ENCODE peak calls at places on chromosomes 2 and 18, in four cellular contexts. P is IMR-90, Y is mesendoderm, M is H1. A is an unnamed sample.

GRCh38 chr2:226656367-226656766 is 143.3 kb downstream of the IRS1 start:
- DNase-seq in Y (no peak), M (no peak), P (no peak), A (no peak)

GRCh38 chr2:10828346-10828745 is 15.8 kb upstream of the PDIA6 start:
- DNase-seq in P (no peak), M (no peak), Y (no peak), A (no peak)

GRCh38 chr2:161650116-161651015 is 26.1 kb downstream of the SLC4A10 start:
- DNase-seq in Y (no peak), P (no peak), M (no peak), A (peak; percentile 32)

GRCh38 chr2:141709756-141710155 is 421.1 kb downstream of the LRP1B start:
- DNase-seq in Y (no peak), P (no peak), M (no peak), A (no peak)

GRCh38 chr18:2303517-2304238 is 267.6 kb downstream of the METTL4 start:
- DNase-seq in P (no peak), Y (no peak), M (no peak), A (no peak)

GRCh38 chr2:99085400-99085799 is 56.1 kb upstream of the C2orf15 start:
- DNase-seq in P (no peak), M (no peak), Y (peak; percentile 38), A (peak; percentile 31)

GRCh38 chr18:51196811-51197660 is 445 bp downstream of the MEX3C start:
- DNase-seq in Y (peak; percentile 74), M (peak; percentile 84), P (peak; percentile 51), A (peak; percentile 38)

GRCh38 chr18:2237706-2238105 is 333.6 kb downstream of the METTL4 start:
- DNase-seq in P (no peak), M (no peak), Y (peak; percentile 29), A (no peak)

GRCh38 chr18:49851624-49852023 is 38.3 kb upstream of the ACAA2 start:
- DNase-seq in M (no peak), P (no peak), Y (no peak), A (no peak)

GRCh38 chr2:184945306-184945705 is 347.0 kb downstream of the ZNF804A start:
- DNase-seq in Y (no peak), M (no peak), P (no peak), A (no peak)

GRCh38 chr18:77039196-77040140 is 93.1 kb downstream of the MBP start:
- DNase-seq in P (no peak), Y (no peak), M (no peak), A (no peak)
- H4K5ac ChIP-seq in P (no peak overlapping the region), Y (no peak overlapping the region), M (no peak overlapping the region), A (no peak overlapping the region)

GRCh38 chr2:9003616-9004337 is at the start of gene MBOAT2:
- DNase-seq in P (peak; percentile 89), M (peak; percentile 92), Y (peak; percentile 96), A (peak; percentile 93)
- H3K9ac ChIP-seq in P (peak within 1 kb of the TSS; percentile 95), M (peak within 1 kb of the TSS; percentile 80), Y (peak within 1 kb of the TSS; percentile 84), A (peak within 1 kb of the TSS; percentile 74)

GRCh38 chr2:237733677-237734300 is 64.8 kb upstream of the RBM44 start:
- DNase-seq in M (no peak), P (no peak), Y (peak; percentile 85), A (no peak)
- H4K5ac ChIP-seq in M (no peak overlapping the region), P (peak overlapping the region; percentile 12), Y (no peak overlapping the region), A (no peak overlapping the region)

DNA sequence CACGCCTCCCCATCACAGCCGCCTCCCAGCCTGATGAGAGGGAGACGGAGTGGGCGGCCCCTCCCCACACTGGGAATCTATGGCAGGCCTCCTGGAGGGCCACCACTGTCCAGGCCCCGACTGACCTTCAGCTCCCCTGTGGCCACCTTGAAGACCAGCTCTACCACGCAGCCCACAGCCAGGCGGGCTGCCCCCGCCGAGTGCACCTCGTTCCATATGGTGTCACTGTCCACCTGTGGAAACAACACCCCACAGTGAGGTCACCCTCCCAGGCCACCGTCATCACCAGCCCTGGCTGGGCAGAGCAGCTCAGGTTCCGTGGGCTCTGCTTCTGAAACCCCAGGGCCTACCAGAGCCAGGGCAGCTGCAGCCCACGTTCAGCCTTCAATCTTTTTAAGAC is 242.0 kb downstream of the TWIST2 start:
- DNase-seq in P (no peak), M (no peak), Y (no peak), A (no peak)
- H3K9ac ChIP-seq in P (no peak overlapping the region), M (no peak overlapping the region), Y (no peak overlapping the region), A (no peak overlapping the region)

DNA sequence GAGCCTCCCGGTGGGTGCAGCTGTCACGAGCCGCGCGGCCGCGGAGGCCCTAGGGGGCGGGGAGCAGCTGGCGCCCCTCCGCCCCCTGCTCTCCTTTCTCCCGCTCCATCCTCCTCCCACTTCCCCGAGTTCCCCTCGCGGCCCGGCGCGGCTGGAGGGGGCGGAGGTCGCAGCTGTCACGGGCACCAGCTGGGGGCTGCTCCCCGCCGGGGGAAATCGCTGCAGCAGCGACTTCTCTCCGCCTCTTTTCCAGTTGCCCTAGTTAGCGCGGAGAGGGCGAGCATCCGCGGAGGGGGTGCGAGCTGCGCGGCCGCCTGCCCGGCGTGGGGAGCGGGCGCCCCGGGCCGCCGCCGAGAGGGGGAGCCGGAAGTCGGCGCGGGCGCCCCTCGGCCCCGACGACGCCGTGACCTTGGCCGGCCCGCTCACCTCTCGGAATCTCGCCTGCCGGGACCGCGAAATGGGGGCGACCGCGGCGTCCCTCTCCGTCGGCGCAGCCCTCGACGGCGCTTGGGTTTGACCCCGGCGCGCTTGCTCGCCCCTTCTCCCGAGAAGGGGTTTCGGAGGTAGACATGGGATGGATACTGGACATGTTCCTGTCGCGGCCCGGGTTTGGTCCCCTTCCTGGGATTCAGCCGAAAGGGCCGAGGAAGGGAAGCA is 700 bp downstream of the NCOA1 start:
- DNase-seq in M (peak; percentile 72), P (no peak), Y (peak; percentile 73), A (peak; percentile 43)
- H4K5ac ChIP-seq in M (no peak overlapping the region), P (no peak overlapping the region), Y (no peak overlapping the region), A (no peak overlapping the region)

A was measured in H9.